ENCODE peak calls at places on chromosomes 5 and 9, in eight cellular contexts. G is activated T-cell treated with anti-CD3 and anti-CD28 coated beads for 24 hours; R is EL; W is activated CD4-positive, alpha-beta T cell treated with anti-CD3 and anti-CD28 coated beads for 1 hour; M is colonic mucosa; U is adrenal gland; L is IMR-90; F is uterus. E is an unnamed sample.
A peak's percentile ranks its signal among the peaks of the same experiment; 100 is the strongest.

GRCh38 chr5:178940569-178941360 is at the start of gene ZNF454:
- DNase-seq in R (peak; percentile 80), L (peak; percentile 62), W (no peak), G (no peak), U (peak; percentile 79), M (peak; percentile 90), F (peak; percentile 93), E (no peak)

GRCh38 chr5:125004009-125004408 is 257.6 kb upstream of the ZNF608 start:
- DNase-seq in L (no peak), W (no peak), G (no peak), R (no peak), U (no peak), F (no peak), M (no peak), E (no peak)

GRCh38 chr9:87595605-87596004 is 97.9 kb downstream of the DAPK1 start:
- DNase-seq in R (no peak), L (no peak), G (no peak), U (no peak), M (no peak), F (peak; percentile 25), W (no peak), E (no peak)

GRCh38 chr9:34899535-34900158 is 58.4 kb upstream of the PHF24 start:
- DNase-seq in M (peak; percentile 78), F (peak; percentile 74), W (peak; percentile 70), R (peak; percentile 76), L (peak; percentile 71), U (peak; percentile 88), G (peak; percentile 80), E (peak; percentile 74)

GRCh38 chr5:38208782-38209378 is 49.5 kb upstream of the EGFLAM start:
- DNase-seq in M (no peak), W (no peak), F (no peak), L (peak; percentile 31), G (no peak), R (peak; percentile 45), U (peak; percentile 43), E (no peak)

GRCh38 chr9:88544245-88544644 is 9.3 kb downstream of the NXNL2 start:
- DNase-seq in F (no peak), M (peak; percentile 41), L (no peak), G (no peak), W (no peak), U (peak; percentile 35), R (no peak), E (no peak)

GRCh38 chr9:134895849-134896833 is 15.5 kb downstream of the FCN2 start:
- DNase-seq in R (peak; percentile 74), L (peak; percentile 75), G (no peak), U (peak; percentile 88), M (no peak), F (peak; percentile 92), W (no peak), E (no peak)

GRCh38 chr5:123151227-123151951 is 62.3 kb downstream of the PRDM6 start:
- DNase-seq in G (no peak), L (no peak), R (no peak), W (no peak), M (no peak), U (no peak), F (no peak), E (no peak)

GRCh38 chr9:129225815-129226214 is 47.8 kb upstream of the IER5L start:
- DNase-seq in G (no peak), R (peak; percentile 84), W (no peak), M (peak; percentile 44), F (peak; percentile 81), U (peak; percentile 56), L (peak; percentile 73), E (no peak)

E was measured in stimulated activated naive CD8-positive, alpha-beta T cell treated with anti-CD3 and anti-CD28 coated beads, Interleukin-15, amount 100 ng/mL, for 72 hours.